ENCODE peak calls at places on chromosomes 2 and 18, in ten cellular contexts. R is CD4-positive, CD25-positive, alpha-beta regulatory T cell; J is activated naive CD4-positive, alpha-beta T cell treated with anti-CD3 and anti-CD28 coated beads, Interleukin-2, amount 50 U/mL, for 72 hours; A is aorta; T is CD4-positive, alpha-beta T cell; G is stimulated activated memory B cell treated with anti-CD40 and anti-IgM and Interleukin-4, amounts not matched to agents 10 μg/mL and 1 μg/mL and 100 μg/mL, for 72 hours; P is heart right ventricle; D is activated CD8-positive, alpha-beta memory T cell treated with anti-CD3 and anti-CD28 coated beads, Interleukin-2, amount 10 ng/mL, durations not matched to agents 7 days and 5 days; Y is activated CD4-positive, CD25-positive, alpha-beta regulatory T cell treated with anti-CD3 and anti-CD28 coated beads, Interleukin-2, amount 50 U/mL, for 24 hours; S is K562. B is an unnamed sample.

GRCh38 chr2:169877406-169877805 is 50.2 kb downstream of the UBR3 start:
- ATAC-seq in R (no peak), T (no peak), Y (no peak), S (peak), G (no peak), P (peak), J (no peak), A (no peak), D (no peak), B (no peak)

GRCh38 chr2:26559044-26559405 is 81.1 kb upstream of the OTOF start:
- ATAC-seq in G (no peak), R (no peak), P (no peak), Y (no peak), S (no peak), D (no peak), J (no peak), A (no peak), T (no peak), B (no peak)

GRCh38 chr2:105509271-105510086 is 110.6 kb upstream of the FHL2 start:
- ATAC-seq in S (no peak), D (no peak), T (no peak), J (no peak), P (peak), A (no peak), R (no peak), G (no peak), Y (no peak), B (no peak)

GRCh38 chr18:23523429-23524212 is 20.3 kb downstream of the RMC1 start:
- ATAC-seq in S (no peak), R (no peak), Y (peak), T (no peak), G (peak), P (no peak), A (no peak), D (no peak), J (no peak), B (no peak)

GRCh38 chr2:142112648-142113278 is 18.1 kb downstream of the LRP1B start:
- ATAC-seq in T (no peak), R (no peak), J (no peak), A (no peak), D (no peak), S (no peak), G (no peak), P (no peak), Y (no peak), B (no peak)

GRCh38 chr2:1422131-1422530 is 8.9 kb downstream of the TPO start:
- ATAC-seq in J (no peak), A (no peak), R (no peak), D (no peak), S (no peak), T (no peak), Y (no peak), P (no peak), G (no peak), B (no peak)

GRCh38 chr2:24768601-24769000 is 24.6 kb downstream of the PTRHD1 start:
- ATAC-seq in R (no peak), Y (no peak), G (no peak), D (no peak), P (peak), J (no peak), S (no peak), T (no peak), A (peak), B (peak)

GRCh38 chr2:189203177-189203799 is 23.7 kb upstream of the COL5A2 start:
- ATAC-seq in P (no peak), J (no peak), D (no peak), Y (no peak), G (peak), T (no peak), S (peak), A (no peak), R (no peak), B (no peak)

GRCh38 chr2:38149533-38149932 is 73.6 kb upstream of the CYP1B1 start:
- ATAC-seq in A (no peak), D (no peak), R (no peak), T (no peak), S (no peak), G (no peak), Y (no peak), J (no peak), P (no peak), B (no peak)

GRCh38 chr2:142415461-142415860 is 284.6 kb upstream of the LRP1B start:
- ATAC-seq in Y (no peak), D (no peak), P (no peak), J (no peak), R (no peak), G (no peak), T (no peak), S (no peak), A (no peak), B (no peak)

GRCh38 chr2:37377187-37377532 is 32.7 kb downstream of the QPCT start:
- ATAC-seq in J (peak), T (peak), S (no peak), G (peak), R (no peak), A (no peak), Y (peak), P (no peak), D (peak), B (peak)

GRCh38 chr18:61350578-61350977 is 17.3 kb downstream of the CDH20 start:
- ATAC-seq in T (no peak), J (no peak), R (no peak), P (no peak), G (no peak), Y (no peak), A (no peak), S (no peak), D (no peak), B (no peak)

GRCh38 chr2:174781996-174782395 is 17.7 kb upstream of the CHRNA1 start:
- ATAC-seq in D (no peak), Y (no peak), R (no peak), T (no peak), S (no peak), J (no peak), G (no peak), A (no peak), P (no peak), B (peak)

GRCh38 chr2:65969161-65969560 is 465.8 kb upstream of the MEIS1 start:
- ATAC-seq in D (no peak), Y (no peak), J (no peak), R (no peak), A (no peak), P (no peak), S (no peak), T (no peak), G (no peak), B (no peak)

GRCh38 chr18:55706893-55707292 is 118.9 kb upstream of the TCF4 start:
- ATAC-seq in A (no peak), R (no peak), S (no peak), Y (no peak), P (no peak), T (no peak), D (no peak), G (no peak), J (no peak), B (no peak)

GRCh38 chr2:111667542-111668273 is 216.3 kb downstream of the ANAPC1 start:
- ATAC-seq in T (no peak), A (peak), R (no peak), D (no peak), J (no peak), P (peak), G (no peak), Y (no peak), S (peak), B (peak)

GRCh38 chr2:196162586-196163180 is 8.7 kb downstream of the STK17B start:
- ATAC-seq in P (no peak), G (no peak), R (no peak), J (peak), D (peak), A (no peak), S (no peak), T (no peak), Y (no peak), B (no peak)

GRCh38 chr2:1366546-1367134 is 46.6 kb upstream of the TPO start:
- ATAC-seq in S (no peak), G (peak), R (no peak), Y (no peak), T (no peak), A (peak), P (no peak), J (no peak), D (no peak), B (peak)

GRCh38 chr18:57431512-57432080 is 3.6 kb upstream of the ONECUT2 start:
- ATAC-seq in A (no peak), R (no peak), Y (no peak), J (no peak), P (no peak), T (no peak), G (no peak), D (no peak), S (no peak), B (no peak)

GRCh38 chr2:45836740-45837139 is 185.3 kb downstream of the PRKCE start:
- ATAC-seq in J (no peak), A (no peak), S (no peak), G (peak), T (no peak), D (no peak), R (no peak), P (no peak), Y (no peak), B (no peak)

GRCh38 chr2:165078913-165079312 is 123.6 kb upstream of the SLC38A11 start:
- ATAC-seq in J (no peak), A (no peak), D (no peak), Y (no peak), S (no peak), T (no peak), R (no peak), G (no peak), P (no peak), B (no peak)

GRCh38 chr2:230435431-230435830 is 19.4 kb downstream of the SP100 start:
- ATAC-seq in Y (peak), D (no peak), P (no peak), T (no peak), A (no peak), G (no peak), R (no peak), J (peak), S (no peak), B (no peak)

GRCh38 chr2:143816927-143817326 is 687.7 kb downstream of the ARHGAP15 start:
- ATAC-seq in Y (no peak), P (no peak), A (no peak), R (no peak), J (no peak), S (no peak), T (no peak), D (no peak), G (no peak), B (no peak)

GRCh38 chr18:11886629-11887028 is 21.5 kb downstream of the MPPE1 start:
- ATAC-seq in J (no peak), P (no peak), T (no peak), Y (no peak), A (no peak), G (no peak), D (no peak), R (no peak), S (no peak), B (no peak)

GRCh38 chr2:48048725-48049124 is 142.4 kb upstream of the FBXO11 start:
- ATAC-seq in P (no peak), T (no peak), D (no peak), R (no peak), Y (no peak), S (no peak), J (no peak), G (peak), A (no peak), B (no peak)

GRCh38 chr2:181466661-181467576 is 9.7 kb downstream of the ITGA4 start:
- ATAC-seq in G (no peak), J (peak), S (peak), T (peak), A (peak), Y (no peak), P (no peak), R (peak), D (peak), B (no peak)

GRCh38 chr2:111030271-111030891 is 90.3 kb upstream of the BCL2L11 start:
- ATAC-seq in D (no peak), T (no peak), R (no peak), G (peak), S (no peak), Y (peak), P (no peak), J (no peak), A (no peak), B (no peak)

GRCh38 chr2:177611310-177611886 is 218.8 kb downstream of the AGPS start:
- ATAC-seq in J (no peak), R (no peak), D (no peak), G (no peak), Y (no peak), P (no peak), T (no peak), A (no peak), S (no peak), B (no peak)

GRCh38 chr18:25895518-25895917 is 194.9 kb downstream of the SS18 start:
- ATAC-seq in A (no peak), T (no peak), G (no peak), S (no peak), Y (no peak), R (no peak), D (no peak), J (no peak), P (no peak), B (no peak)

GRCh38 chr2:238139141-238139840 is 823 bp downstream of the KLHL30 start:
- ATAC-seq in D (peak), G (peak), A (peak), S (peak), R (no peak), P (peak), J (peak), Y (no peak), T (no peak), B (peak)

GRCh38 chr2:44496130-44496529 is 134.4 kb downstream of the CAMKMT start:
- ATAC-seq in P (no peak), D (no peak), S (no peak), A (no peak), J (no peak), T (no peak), Y (no peak), G (no peak), R (no peak), B (no peak)

GRCh38 chr2:125572660-125573059 is 1083.3 kb upstream of the GYPC start:
- ATAC-seq in J (no peak), A (no peak), R (no peak), D (no peak), P (no peak), G (no peak), S (no peak), T (no peak), Y (no peak), B (no peak)

GRCh38 chr2:202486351-202486750 is 110.2 kb downstream of the BMPR2 start:
- ATAC-seq in A (no peak), G (no peak), T (no peak), S (no peak), D (no peak), R (no peak), Y (no peak), J (no peak), P (no peak), B (no peak)

GRCh38 chr2:42951263-42951938 is 159.0 kb upstream of the HAAO start:
- ATAC-seq in P (peak), J (no peak), G (no peak), T (no peak), R (no peak), D (no peak), Y (no peak), A (no peak), S (no peak), B (peak)

GRCh38 chr2:190910341-190911136 is 29.9 kb downstream of the GLS start:
- ATAC-seq in P (no peak), S (no peak), R (no peak), D (no peak), T (no peak), J (no peak), Y (no peak), A (no peak), G (no peak), B (no peak)

GRCh38 chr2:18910843-18911242 is 321.5 kb upstream of the NT5C1B start:
- ATAC-seq in S (no peak), P (peak), G (no peak), A (no peak), R (no peak), Y (no peak), D (no peak), J (no peak), T (no peak), B (peak)

GRCh38 chr2:148375214-148375613 is 269.3 kb upstream of the EPC2 start:
- ATAC-seq in S (no peak), T (no peak), G (no peak), Y (no peak), D (no peak), J (no peak), R (no peak), A (no peak), P (peak), B (no peak)

GRCh38 chr18:74316257-74317180 is 880 bp downstream of the C18orf63 start:
- ATAC-seq in J (no peak), R (no peak), T (no peak), P (no peak), Y (no peak), S (no peak), A (no peak), G (no peak), D (no peak), B (peak)

B was measured in gastroesophageal sphincter.